ENCODE peak calls at places on chromosomes 6 and 20, in four cellular contexts. D is LoVo, B is hippocampal formation, N is AG08395. H is an unnamed sample.

GRCh38 chr20:35133006-35133405 is 14.1 kb downstream of the EDEM2 start:
- DNase-seq in D (no peak), B (no peak), N (no peak), H (no peak)

GRCh38 chr6:28383235-28384142 is 16.1 kb downstream of the ZSCAN12 start:
- DNase-seq in D (peak), B (peak), N (peak), H (peak)

GRCh38 chr6:165694296-165694695 is 31.3 kb upstream of the PDE10A start:
- DNase-seq in D (no peak), B (no peak), N (no peak), H (no peak)

GRCh38 chr6:167643223-167643622 is 183.5 kb upstream of the AFDN start:
- DNase-seq in D (no peak), B (no peak), N (no peak), H (no peak)

GRCh38 chr20:48120120-48120519 is 334.8 kb upstream of the SULF2 start:
- DNase-seq in D (no peak), B (no peak), N (no peak), H (no peak)

GRCh38 chr20:48737463-48738093 is 90.2 kb downstream of the PREX1 start:
- DNase-seq in D (no peak), B (peak), N (no peak), H (no peak)

GRCh38 chr20:56636701-56637100 is 7.6 kb downstream of the TFAP2C start:
- DNase-seq in D (no peak), B (no peak), N (peak), H (no peak)

GRCh38 chr20:16476032-16476431 is 97.2 kb downstream of the KIF16B start:
- DNase-seq in D (peak), B (peak), N (peak), H (peak)

GRCh38 chr6:143059616-143060353 is 904 bp upstream of the AIG1 start:
- DNase-seq in D (peak), B (peak), N (peak), H (peak)

GRCh38 chr20:64219202-64219601 is 36.3 kb upstream of the PCMTD2 start:
- DNase-seq in D (no peak), B (no peak), N (no peak), H (no peak)

GRCh38 chr6:111150577-111150976 is 63.3 kb downstream of the SLC16A10 start:
- DNase-seq in D (no peak), B (no peak), N (no peak), H (no peak)

GRCh38 chr6:157908369-157909281 is 73.0 kb upstream of the SYNJ2 start:
- DNase-seq in D (no peak), B (no peak), N (no peak), H (peak)

GRCh38 chr6:72040106-72040505 is 153.8 kb downstream of the RIMS1 start:
- DNase-seq in D (no peak), B (no peak), N (no peak), H (no peak)

GRCh38 chr6:3696525-3696924 is 55.0 kb downstream of the PXDC1 start:
- DNase-seq in D (no peak), B (peak), N (peak), H (no peak)

GRCh38 chr20:62828551-62829230 is 11.8 kb downstream of the COL9A3 start:
- DNase-seq in D (no peak), B (no peak), N (no peak), H (no peak)

GRCh38 chr6:7238900-7239589 is 74.0 kb downstream of the SSR1 start:
- DNase-seq in D (peak), B (peak), N (peak), H (peak)

GRCh38 chr20:7195704-7196103 is 428.2 kb downstream of the BMP2 start:
- DNase-seq in D (peak), B (no peak), N (peak), H (no peak)

GRCh38 chr6:106102034-106102433 is 15.9 kb downstream of the PRDM1 start:
- DNase-seq in D (no peak), B (no peak), N (no peak), H (peak)

GRCh38 chr6:117908246-117909107 is 1.4 kb downstream of the SLC35F1 start:
- DNase-seq in D (no peak), B (peak), N (no peak), H (no peak)

GRCh38 chr20:44504402-44505309 is 17.2 kb downstream of the SERINC3 start:
- DNase-seq in D (no peak), B (no peak), N (no peak), H (no peak)

GRCh38 chr6:74611220-74611619 is 594.6 kb downstream of the COL12A1 start:
- DNase-seq in D (no peak), B (no peak), N (no peak), H (no peak)

GRCh38 chr6:107811591-107812218 is 12.4 kb downstream of the SCML4 start:
- DNase-seq in D (no peak), B (peak), N (peak), H (no peak)

GRCh38 chr20:57153238-57153905 is 113.1 kb downstream of the BMP7 start:
- DNase-seq in D (no peak), B (no peak), N (no peak), H (no peak)

GRCh38 chr6:135922746-135923145 is 71.2 kb downstream of the PDE7B start:
- DNase-seq in D (no peak), B (no peak), N (peak), H (no peak)

GRCh38 chr20:45032276-45032675 is 66.0 kb downstream of the STK4 start:
- DNase-seq in D (no peak), B (no peak), N (no peak), H (no peak)

GRCh38 chr6:106005013-106005412 is 81.1 kb upstream of the PRDM1 start:
- DNase-seq in D (no peak), B (no peak), N (no peak), H (no peak)

GRCh38 chr20:59888050-59888449 is 45.4 kb downstream of the SYCP2 start:
- DNase-seq in D (no peak), B (no peak), N (no peak), H (no peak)

GRCh38 chr6:15628499-15629131 is 34.2 kb downstream of the DTNBP1 start:
- DNase-seq in D (no peak), B (no peak), N (peak), H (peak)

GRCh38 chr6:69957990-69958559 is 91.7 kb downstream of the COL19A1 start:
- DNase-seq in D (no peak), B (no peak), N (no peak), H (no peak)

GRCh38 chr6:80438728-80439127 is 332.3 kb downstream of the BCKDHB start:
- DNase-seq in D (peak), B (no peak), N (peak), H (no peak)

GRCh38 chr6:6629416-6629815 is 40.9 kb downstream of the LY86 start:
- DNase-seq in D (no peak), B (no peak), N (no peak), H (no peak)

GRCh38 chr6:31114970-31115849 is 610 bp downstream of the PSORS1C1 start:
- DNase-seq in D (peak), B (peak), N (peak), H (no peak)